ENCODE peak calls at places on chromosomes 11 and 22, in six cellular contexts. One of them, this sample, is unnamed.
A peak's percentile ranks its signal among the peaks of the same experiment; 100 is the strongest.

GRCh38 chr11:74220376-74220775 is 49.3 kb downstream of the PPME1 start:
- DNase-seq in SK-N-SH: peak; percentile 37
- DNase-seq in HCT116: no peak
- DNase-seq in H1: no peak
- DNase-seq in K562: no peak
- DNase-seq in GM12878: no peak
- DNase-seq in this sample: no peak

GRCh38 chr22:44543781-44544181 is 45.7 kb upstream of the RTL6 start:
- DNase-seq in SK-N-SH: no peak
- DNase-seq in HCT116: no peak
- DNase-seq in H1: no peak
- DNase-seq in K562: no peak
- DNase-seq in GM12878: no peak
- DNase-seq in this sample: no peak

GRCh38 chr11:128207861-128208321 is 379.5 kb downstream of the ETS1 start:
- DNase-seq in SK-N-SH: no peak
- DNase-seq in HCT116: peak; percentile 77
- DNase-seq in H1: no peak
- DNase-seq in K562: no peak
- DNase-seq in GM12878: no peak
- DNase-seq in this sample: peak; percentile 97

GRCh38 chr11:21975242-21975641 is 217.6 kb upstream of the ANO5 start:
- DNase-seq in SK-N-SH: no peak
- DNase-seq in HCT116: no peak
- DNase-seq in H1: no peak
- DNase-seq in K562: no peak
- DNase-seq in GM12878: no peak
- DNase-seq in this sample: no peak

GRCh38 chr22:47175761-47176359 is 413.4 kb downstream of the TBC1D22A start:
- DNase-seq in SK-N-SH: no peak
- DNase-seq in HCT116: no peak
- DNase-seq in H1: no peak
- DNase-seq in K562: no peak
- DNase-seq in GM12878: no peak
- DNase-seq in this sample: no peak

GRCh38 chr11:121367434-121367833 is 74.9 kb downstream of the SC5D start:
- DNase-seq in SK-N-SH: no peak
- DNase-seq in HCT116: no peak
- DNase-seq in H1: no peak
- DNase-seq in K562: no peak
- DNase-seq in GM12878: peak; percentile 99
- DNase-seq in this sample: no peak

GRCh38 chr22:44204937-44205712 is 24.4 kb downstream of the PARVG start:
- DNase-seq in SK-N-SH: no peak
- DNase-seq in HCT116: no peak
- DNase-seq in H1: no peak
- DNase-seq in K562: no peak
- DNase-seq in GM12878: no peak
- DNase-seq in this sample: no peak

GRCh38 chr11:77055056-77055680 is 11.6 kb upstream of the CAPN5 start:
- DNase-seq in SK-N-SH: no peak
- DNase-seq in HCT116: no peak
- DNase-seq in H1: peak; percentile 32
- DNase-seq in K562: no peak
- DNase-seq in GM12878: no peak
- DNase-seq in this sample: no peak

GRCh38 chr22:38953091-38953490 is 4.3 kb upstream of the APOBEC3A start:
- DNase-seq in SK-N-SH: no peak
- DNase-seq in HCT116: no peak
- DNase-seq in H1: no peak
- DNase-seq in K562: no peak
- DNase-seq in GM12878: no peak
- DNase-seq in this sample: no peak

GRCh38 chr11:86370922-86371614 is 3.6 kb upstream of the CCDC81 start:
- DNase-seq in SK-N-SH: no peak
- DNase-seq in HCT116: no peak
- DNase-seq in H1: no peak
- DNase-seq in K562: peak; percentile 39
- DNase-seq in GM12878: no peak
- DNase-seq in this sample: no peak

GRCh38 chr11:66467034-66467659 is 442 bp downstream of the PELI3 start:
- DNase-seq in SK-N-SH: no peak
- DNase-seq in HCT116: no peak
- DNase-seq in H1: no peak
- DNase-seq in K562: peak; percentile 51
- DNase-seq in GM12878: no peak
- DNase-seq in this sample: no peak

GRCh38 chr11:124143034-124143433 is 27.8 kb downstream of the VWA5A start:
- DNase-seq in SK-N-SH: no peak
- DNase-seq in HCT116: no peak
- DNase-seq in H1: no peak
- DNase-seq in K562: no peak
- DNase-seq in GM12878: no peak
- DNase-seq in this sample: no peak

GRCh38 chr11:105929381-105929955 is 92.6 kb downstream of the MSANTD4 start:
- DNase-seq in SK-N-SH: no peak
- DNase-seq in HCT116: no peak
- DNase-seq in H1: no peak
- DNase-seq in K562: no peak
- DNase-seq in GM12878: no peak
- DNase-seq in this sample: no peak

GRCh38 chr11:85089654-85090053 is 537.5 kb downstream of the DLG2 start:
- DNase-seq in SK-N-SH: no peak
- DNase-seq in HCT116: no peak
- DNase-seq in H1: no peak
- DNase-seq in K562: no peak
- DNase-seq in GM12878: no peak
- DNase-seq in this sample: no peak

GRCh38 chr11:88704505-88704904 is 361.3 kb downstream of the GRM5 start:
- DNase-seq in SK-N-SH: no peak
- DNase-seq in HCT116: no peak
- DNase-seq in H1: no peak
- DNase-seq in K562: no peak
- DNase-seq in GM12878: no peak
- DNase-seq in this sample: no peak

GRCh38 chr11:65555693-65556231 is 2.4 kb downstream of the LTBP3 start:
- DNase-seq in SK-N-SH: peak; percentile 64
- DNase-seq in HCT116: peak; percentile 71
- DNase-seq in H1: no peak
- DNase-seq in K562: peak; percentile 71
- DNase-seq in GM12878: no peak
- DNase-seq in this sample: peak; percentile 73

GRCh38 chr11:65887723-65888162 is 528 bp downstream of the FIBP start:
- DNase-seq in SK-N-SH: no peak
- DNase-seq in HCT116: no peak
- DNase-seq in H1: no peak
- DNase-seq in K562: no peak
- DNase-seq in GM12878: no peak
- DNase-seq in this sample: no peak

GRCh38 chr11:3939211-3939610 is 83.7 kb downstream of the STIM1 start:
- DNase-seq in SK-N-SH: no peak
- DNase-seq in HCT116: no peak
- DNase-seq in H1: no peak
- DNase-seq in K562: no peak
- DNase-seq in GM12878: no peak
- DNase-seq in this sample: no peak

GRCh38 chr11:65043881-65044501 is 3.0 kb downstream of the SAC3D1 start:
- DNase-seq in SK-N-SH: no peak
- DNase-seq in HCT116: no peak
- DNase-seq in H1: no peak
- DNase-seq in K562: peak; percentile 45
- DNase-seq in GM12878: no peak
- DNase-seq in this sample: no peak

GRCh38 chr11:15968461-15969130 is 387.8 kb downstream of the SOX6 start:
- DNase-seq in SK-N-SH: no peak
- DNase-seq in HCT116: no peak
- DNase-seq in H1: no peak
- DNase-seq in K562: peak; percentile 54
- DNase-seq in GM12878: no peak
- DNase-seq in this sample: no peak

GRCh38 chr11:57251491-57252104 is 14.5 kb upstream of the APLNR start:
- DNase-seq in SK-N-SH: no peak
- DNase-seq in HCT116: no peak
- DNase-seq in H1: no peak
- DNase-seq in K562: peak; percentile 83
- DNase-seq in GM12878: no peak
- DNase-seq in this sample: no peak

GRCh38 chr11:27963370-27963769 is 144.6 kb downstream of the KIF18A start:
- DNase-seq in SK-N-SH: no peak
- DNase-seq in HCT116: no peak
- DNase-seq in H1: no peak
- DNase-seq in K562: no peak
- DNase-seq in GM12878: no peak
- DNase-seq in this sample: no peak

GRCh38 chr11:17063171-17064002 is 14.1 kb downstream of the RPS13 start:
- DNase-seq in SK-N-SH: peak; percentile 79
- DNase-seq in HCT116: peak; percentile 42
- DNase-seq in H1: peak; percentile 93
- DNase-seq in K562: peak; percentile 59
- DNase-seq in GM12878: peak; percentile 17
- DNase-seq in this sample: peak; percentile 28

GRCh38 chr11:75771646-75772410 is 3.2 kb downstream of the DGAT2 start:
- DNase-seq in SK-N-SH: no peak
- DNase-seq in HCT116: no peak
- DNase-seq in H1: no peak
- DNase-seq in K562: no peak
- DNase-seq in GM12878: no peak
- DNase-seq in this sample: no peak

GRCh38 chr11:34161812-34162506 is 56.5 kb downstream of the NAT10 start:
- DNase-seq in SK-N-SH: no peak
- DNase-seq in HCT116: no peak
- DNase-seq in H1: no peak
- DNase-seq in K562: peak; percentile 61
- DNase-seq in GM12878: no peak
- DNase-seq in this sample: no peak

GRCh38 chr11:134063096-134063495 is 5.8 kb upstream of the JAM3 start:
- DNase-seq in SK-N-SH: no peak
- DNase-seq in HCT116: no peak
- DNase-seq in H1: peak; percentile 31
- DNase-seq in K562: no peak
- DNase-seq in GM12878: no peak
- DNase-seq in this sample: no peak
- TF ChIP-seq SIN3A in SK-N-SH: no peak
- TF ChIP-seq SIN3A in HCT116: no peak
- TF ChIP-seq SIN3A in H1: no peak
- TF ChIP-seq SIN3A in K562: no peak
- TF ChIP-seq SIN3A in GM12878: no peak
- TF ChIP-seq SIN3A in this sample: no peak

DNA sequence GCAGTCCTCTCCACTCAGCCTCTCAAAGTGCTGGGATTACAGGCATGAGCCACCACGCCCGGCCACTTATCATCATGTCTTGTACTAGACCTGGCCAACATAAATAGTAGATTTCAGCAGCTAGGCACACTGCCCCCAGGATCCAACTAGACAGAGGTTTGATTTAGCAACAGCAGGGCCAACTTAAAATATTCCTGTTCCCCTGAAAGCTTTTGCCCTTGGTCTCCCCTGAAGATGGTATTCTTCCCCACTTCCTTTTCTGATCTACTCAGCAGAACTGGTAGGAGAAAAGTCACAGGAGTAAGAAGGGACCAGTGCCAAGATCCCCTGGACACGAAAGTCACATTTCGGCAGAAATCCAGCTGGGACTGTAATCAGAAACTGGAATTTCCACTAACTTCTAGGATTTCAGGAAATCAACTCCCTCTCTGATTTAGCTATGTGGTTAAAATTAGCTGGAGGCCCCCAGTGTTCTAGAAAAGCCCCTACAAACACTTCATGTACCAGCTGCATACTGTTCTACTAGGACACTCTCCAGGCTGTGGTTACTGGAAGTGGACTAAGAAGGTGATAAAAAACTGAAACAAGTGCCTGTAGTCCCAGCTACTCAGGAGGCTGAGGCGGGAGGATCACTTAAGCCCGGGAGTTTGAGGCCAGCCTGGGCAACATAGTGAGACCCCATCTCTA is 9.0 kb upstream of the PPP2R1B start:
- DNase-seq in SK-N-SH: no peak
- DNase-seq in HCT116: no peak
- DNase-seq in H1: no peak
- DNase-seq in K562: no peak
- DNase-seq in GM12878: no peak
- DNase-seq in this sample: no peak
- TF ChIP-seq SIN3A in SK-N-SH: no peak
- TF ChIP-seq SIN3A in HCT116: no peak
- TF ChIP-seq SIN3A in H1: no peak
- TF ChIP-seq SIN3A in K562: no peak
- TF ChIP-seq SIN3A in GM12878: no peak
- TF ChIP-seq SIN3A in this sample: no peak

DNA sequence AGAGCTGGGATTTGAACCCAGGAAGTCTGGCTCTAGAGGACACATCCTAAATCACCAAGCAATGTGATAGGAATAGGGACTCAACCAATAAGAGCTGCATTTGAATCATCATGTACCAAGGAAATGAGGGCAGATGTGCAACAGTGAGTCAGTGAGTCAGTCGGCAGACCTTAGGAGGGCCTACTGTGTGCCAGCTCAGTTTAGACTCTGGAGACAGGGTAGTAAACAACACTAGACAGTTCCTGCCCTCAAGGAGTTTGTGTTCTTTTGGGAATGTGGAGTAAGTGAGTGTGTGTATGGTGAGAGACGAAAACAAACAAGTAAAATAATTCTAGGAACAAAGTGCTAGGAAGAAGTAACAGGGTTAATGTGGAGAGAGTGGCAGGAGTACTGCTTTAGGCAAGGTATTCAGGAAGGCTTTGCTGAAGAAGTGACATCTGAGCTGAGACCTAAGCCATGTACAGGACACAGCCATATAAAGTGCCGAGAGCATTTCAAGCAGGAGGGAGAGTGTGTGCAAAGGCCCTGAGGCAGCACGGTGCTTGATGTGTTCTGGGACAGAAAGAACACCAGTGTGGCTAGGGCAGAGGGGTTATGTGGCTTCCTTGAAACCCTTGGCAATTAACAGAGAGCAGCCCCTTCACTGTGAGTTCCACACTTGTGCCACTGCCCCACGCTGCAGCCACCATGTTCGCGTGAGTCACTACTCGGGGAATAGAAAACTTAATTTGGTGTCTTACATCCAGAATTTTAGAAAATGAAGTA is 11.4 kb downstream of the IL10RA start:
- DNase-seq in SK-N-SH: no peak
- DNase-seq in HCT116: no peak
- DNase-seq in H1: no peak
- DNase-seq in K562: no peak
- DNase-seq in GM12878: no peak
- DNase-seq in this sample: no peak
- TF ChIP-seq SIN3A in SK-N-SH: no peak
- TF ChIP-seq SIN3A in HCT116: no peak
- TF ChIP-seq SIN3A in H1: no peak
- TF ChIP-seq SIN3A in K562: no peak
- TF ChIP-seq SIN3A in GM12878: no peak
- TF ChIP-seq SIN3A in this sample: no peak

DNA sequence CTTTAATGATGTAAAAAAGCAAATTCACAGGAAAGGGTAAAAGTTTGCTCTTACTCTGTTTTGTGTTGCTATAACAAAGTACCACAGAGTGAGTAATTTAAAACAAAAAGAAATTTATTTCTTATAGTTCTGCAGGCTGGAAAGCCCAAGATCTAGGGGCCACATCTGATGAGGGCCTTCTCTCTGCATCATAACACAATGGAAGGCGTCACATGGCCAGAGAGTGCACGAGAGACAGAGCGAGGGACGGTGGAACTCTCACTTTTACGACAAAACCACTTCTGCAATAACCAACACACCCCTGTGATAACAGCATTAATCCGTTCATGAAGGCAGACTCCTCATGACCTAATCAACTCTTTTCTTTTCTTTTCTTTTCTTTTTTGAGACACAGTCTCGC is 31.1 kb downstream of the CD6 start:
- DNase-seq in SK-N-SH: no peak
- DNase-seq in HCT116: no peak
- DNase-seq in H1: no peak
- DNase-seq in K562: no peak
- DNase-seq in GM12878: no peak
- DNase-seq in this sample: no peak
- TF ChIP-seq SIN3A in SK-N-SH: no peak
- TF ChIP-seq SIN3A in HCT116: no peak
- TF ChIP-seq SIN3A in H1: no peak
- TF ChIP-seq SIN3A in K562: no peak
- TF ChIP-seq SIN3A in GM12878: no peak
- TF ChIP-seq SIN3A in this sample: no peak